ENCODE peak calls at places on chromosome 20, in seven cellular contexts. H is psoas muscle, D is pancreas, F is mucosa of descending colon, U is right lobe of liver, O is upper lobe of right lung, S is A549. E is an unnamed sample. For H3K4me1, the result is how much of the 10 kb centered on the place peaks cover.

GRCh38 chr20:45452772-45453171 is 16.8 kb upstream of the WFDC2 start:
- ATAC-seq in F (no peak), S (no peak), O (no peak), U (no peak), D (no peak), H (no peak), E (no peak)

GRCh38 chr20:51711426-51711825 is 56.8 kb downstream of the ATP9A start:
- ATAC-seq in F (no peak), O (no peak), D (no peak), H (no peak), U (no peak), S (no peak), E (no peak)

GRCh38 chr20:31330893-31331292 is 22.5 kb upstream of the DEFB116 start:
- ATAC-seq in U (no peak), S (no peak), F (no peak), D (no peak), H (no peak), O (no peak), E (no peak)

GRCh38 chr20:31542201-31542842 is 28.1 kb downstream of the HM13 start:
- ATAC-seq in U (no peak), F (no peak), S (no peak), O (peak), H (no peak), D (no peak), E (no peak)

GRCh38 chr20:47343007-47343472 is 13.5 kb downstream of the ZMYND8 start:
- ATAC-seq in S (no peak), U (peak), H (peak), F (no peak), O (no peak), D (no peak), E (peak)

GRCh38 chr20:46680684-46681031 is 8.6 kb downstream of the TP53RK start:
- ATAC-seq in H (no peak), F (no peak), O (no peak), U (no peak), D (no peak), S (no peak), E (no peak)

GRCh38 chr20:10578607-10579006 is 95.2 kb downstream of the JAG1 start:
- ATAC-seq in S (peak), H (no peak), F (peak), D (no peak), O (no peak), U (no peak), E (no peak)

GRCh38 chr20:44714701-44715494 is at the start of gene CCN5:
- ATAC-seq in F (peak), U (peak), H (peak), D (peak), O (peak), S (peak), E (peak)

GRCh38 chr20:58650181-58650775 is 805 bp upstream of the STX16 start:
- ATAC-seq in S (peak), D (peak), H (peak), U (peak), F (peak), O (peak), E (no peak)

GRCh38 chr20:57124346-57124745 is 142.1 kb downstream of the BMP7 start:
- ATAC-seq in S (no peak), F (no peak), U (no peak), O (no peak), H (no peak), D (no peak), E (no peak)

GRCh38 chr20:57122481-57123138 is 143.8 kb downstream of the BMP7 start:
- ATAC-seq in D (no peak), H (no peak), U (no peak), S (no peak), F (no peak), O (no peak), E (no peak)

GRCh38 chr20:57126481-57127092 is 139.9 kb downstream of the BMP7 start:
- ATAC-seq in U (peak), F (no peak), O (no peak), S (no peak), D (no peak), H (no peak), E (no peak)

GRCh38 chr20:57124800-57125399 is 141.5 kb downstream of the BMP7 start:
- ATAC-seq in O (no peak), U (no peak), D (no peak), F (no peak), S (no peak), H (no peak), E (no peak)

DNA sequence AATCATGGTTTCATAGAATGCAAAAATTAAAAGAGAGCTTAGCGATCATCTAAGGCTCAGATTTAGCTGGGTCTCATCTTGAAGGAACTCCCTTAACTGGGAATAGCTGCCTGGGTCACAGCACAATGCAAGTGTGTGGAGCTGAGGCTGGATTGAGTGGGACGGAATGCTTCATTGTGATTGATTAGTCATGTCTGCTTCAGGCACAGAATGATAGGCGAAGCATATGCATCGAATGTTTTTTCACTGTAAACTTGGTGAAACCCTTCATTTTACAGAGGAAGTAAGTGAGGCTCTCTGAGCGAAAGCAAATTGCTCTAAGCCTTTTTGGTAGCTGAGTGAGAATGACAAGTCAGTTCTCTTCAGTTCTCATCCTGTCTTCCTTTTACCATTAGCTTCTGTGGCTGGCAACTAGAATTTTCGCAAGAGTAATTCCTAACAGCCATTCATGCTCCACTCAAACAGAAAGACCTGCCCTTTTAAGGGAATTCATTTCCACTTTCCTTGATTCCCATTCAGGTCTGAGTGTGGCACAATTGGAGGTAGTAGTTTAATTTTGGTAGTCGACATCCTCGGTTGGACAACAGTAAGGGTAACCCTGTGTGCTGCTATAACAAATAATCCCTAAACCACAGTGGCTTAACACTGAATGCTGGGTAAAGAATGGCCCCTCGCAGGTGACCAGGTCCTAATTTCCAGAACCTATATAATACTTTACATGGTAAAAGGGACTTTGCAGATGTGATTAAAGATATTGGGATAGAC is 143.1 kb downstream of the BMP7 start:
- ATAC-seq in H (no peak), U (no peak), F (no peak), D (no peak), S (no peak), O (no peak), E (no peak)
- H3K4me1 ChIP-seq in H (under half), U (under half), F (under half), D (under half), S (under half), O (under half), E (under half)

DNA sequence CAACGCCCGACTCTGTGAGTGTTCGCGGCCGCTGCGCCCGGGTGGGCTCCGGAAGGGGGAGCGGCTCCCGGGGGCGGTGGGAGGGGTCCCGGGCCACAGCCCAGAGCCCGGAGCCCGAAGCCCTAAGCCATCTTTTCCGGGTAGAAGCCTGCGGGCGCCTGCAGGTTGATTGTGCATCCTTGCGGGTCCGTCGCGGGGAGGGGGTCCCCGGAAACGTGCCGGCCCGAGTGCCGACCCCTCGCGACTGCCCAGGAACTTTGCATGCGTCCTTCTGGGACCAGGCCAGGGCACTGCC is 413 bp downstream of the PTPRA start:
- ATAC-seq in S (no peak), H (no peak), U (no peak), D (no peak), O (peak), F (no peak), E (no peak)
- H3K4me1 ChIP-seq in S (under half), H (under half), U (under half), D (under half), O (under half), F (under half), E (under half)

GRCh38 chr20:24989162-24989561 is 3.4 kb downstream of the APMAP start:
- ATAC-seq in S (no peak), D (no peak), F (no peak), O (no peak), H (no peak), U (peak), E (no peak)
- H3K4me1 ChIP-seq in S (under half), D (under half), F (under half), O (under half), H (under half), U (half or more), E (under half)

DNA sequence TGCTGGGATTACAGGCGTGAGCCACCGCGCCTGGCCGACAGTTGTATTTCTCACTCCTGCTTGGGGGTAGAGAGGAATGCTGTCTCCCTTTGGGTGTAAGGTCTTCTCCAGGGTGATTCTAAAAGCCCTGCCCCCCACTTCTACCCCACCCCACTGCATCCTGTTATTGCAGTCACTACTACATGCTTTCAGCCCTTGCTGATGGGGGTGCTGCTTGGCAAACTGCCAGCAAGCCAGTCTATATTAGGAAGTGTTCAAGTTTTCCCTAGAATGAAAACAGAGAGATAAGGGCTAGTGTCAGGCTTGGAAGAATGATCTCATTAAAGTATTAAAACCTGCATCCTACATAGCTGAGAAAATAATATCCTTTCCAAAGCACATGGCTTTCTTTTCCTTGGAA is 31.3 kb downstream of the TTI1 start:
- ATAC-seq in S (no peak), U (peak), H (peak), D (no peak), F (no peak), O (no peak), E (no peak)
- H3K4me1 ChIP-seq in S (under half), U (under half), H (under half), D (under half), F (under half), O (under half), E (under half)

GRCh38 chr20:64039293-64040160 is 3.5 kb downstream of the C20orf204 start:
- ATAC-seq in O (peak), S (peak), F (peak), H (peak), D (peak), U (peak), E (no peak)
- H3K4me1 ChIP-seq in O (under half), S (under half), F (under half), H (under half), D (under half), U (under half), E (half or more)

DNA sequence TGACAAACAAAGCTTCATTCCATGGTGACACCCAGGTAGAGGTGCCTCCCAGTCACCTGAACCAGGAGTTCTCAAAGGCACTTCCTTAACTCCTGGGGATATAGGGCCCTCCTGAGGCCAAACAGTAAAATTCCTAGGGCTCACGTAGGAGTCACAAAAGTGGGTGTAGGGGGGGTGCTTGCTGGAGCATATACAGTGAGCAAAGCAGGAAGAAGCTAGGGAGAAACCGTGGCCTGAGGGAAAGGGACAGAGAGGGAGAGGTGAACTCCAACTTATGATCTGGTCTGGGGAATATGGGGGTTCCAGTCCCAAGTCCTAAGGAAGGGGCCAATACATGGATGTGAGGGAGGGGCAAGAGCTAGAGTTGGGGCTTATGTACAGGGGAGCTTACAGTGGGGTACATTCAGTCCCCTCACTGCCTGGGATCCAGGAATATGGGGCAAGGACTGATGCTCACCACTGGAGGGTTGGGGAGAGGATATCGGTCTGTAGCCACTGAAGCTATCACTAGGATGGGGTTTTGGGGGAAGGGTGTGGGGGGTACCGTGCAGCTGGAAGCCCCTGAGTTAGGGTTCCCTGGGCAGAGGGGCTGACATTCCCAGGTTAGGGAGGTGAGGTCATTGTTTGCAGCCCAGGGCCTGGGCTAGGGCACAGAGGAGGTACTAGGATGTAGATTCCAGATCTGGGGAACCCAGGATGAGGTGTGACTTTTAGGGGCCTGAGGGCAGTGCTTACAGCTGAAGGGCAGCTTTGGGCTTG is 950 bp downstream of the PEDS1 start:
- ATAC-seq in U (no peak), S (no peak), O (peak), F (peak), H (no peak), D (peak), E (no peak)
- H3K4me1 ChIP-seq in U (under half), S (under half), O (under half), F (under half), H (under half), D (under half), E (under half)

DNA sequence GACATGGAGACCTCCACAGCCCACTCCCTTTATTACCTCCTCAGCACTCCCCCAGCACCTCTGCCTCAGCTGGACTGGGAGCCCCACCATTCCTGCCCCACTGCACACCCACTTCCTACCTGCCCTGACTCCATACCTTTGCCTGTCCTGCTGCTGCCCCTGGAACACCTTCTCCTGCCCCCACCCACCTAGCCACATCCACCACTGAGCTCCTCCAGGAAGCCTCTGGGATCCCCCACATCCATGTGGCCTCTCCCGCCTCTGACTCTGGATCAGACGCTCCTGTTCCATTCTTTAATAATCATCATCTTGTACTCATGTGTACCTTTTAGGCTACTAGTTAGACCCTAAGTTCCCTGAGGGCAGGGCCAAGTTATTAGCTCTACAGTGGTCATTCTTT is 2.2 kb upstream of the SDCBP2 start:
- ATAC-seq in H (no peak), F (no peak), O (no peak), U (no peak), S (no peak), D (no peak), E (no peak)
- H3K4me1 ChIP-seq in H (half or more), F (under half), O (half or more), U (under half), S (under half), D (under half), E (under half)

E was measured in gastroesophageal sphincter.